ENCODE peak calls at places on chromosome 16, in nine cellular contexts. One of them, this sample, is unnamed.

GRCh38 chr16:28990375-28991040 is 5.7 kb downstream of the LAT start:
- DNase-seq in astrocyte: no peak
- DNase-seq in lung: no peak
- DNase-seq in suprapubic skin: no peak
- DNase-seq in A549: no peak
- DNase-seq in left ventricle myocardium inferior: no peak
- DNase-seq in endodermal cell: no peak
- DNase-seq in prostate gland: no peak
- DNase-seq in RWPE2: no peak
- DNase-seq in this sample: no peak

GRCh38 chr16:29649560-29650494 is 13.2 kb upstream of the SPN start:
- DNase-seq in astrocyte: no peak
- DNase-seq in lung: no peak
- DNase-seq in suprapubic skin: no peak
- DNase-seq in A549: no peak
- DNase-seq in left ventricle myocardium inferior: no peak
- DNase-seq in endodermal cell: no peak
- DNase-seq in prostate gland: no peak
- DNase-seq in RWPE2: no peak
- DNase-seq in this sample: no peak

GRCh38 chr16:74035816-74036215 is 260.8 kb upstream of the PSMD7 start:
- DNase-seq in astrocyte: no peak
- DNase-seq in lung: no peak
- DNase-seq in suprapubic skin: no peak
- DNase-seq in A549: peak
- DNase-seq in left ventricle myocardium inferior: no peak
- DNase-seq in endodermal cell: peak
- DNase-seq in prostate gland: no peak
- DNase-seq in RWPE2: no peak
- DNase-seq in this sample: peak

GRCh38 chr16:11386791-11387546 is 41.7 kb downstream of the RMI2 start:
- DNase-seq in astrocyte: no peak
- DNase-seq in lung: no peak
- DNase-seq in suprapubic skin: no peak
- DNase-seq in A549: peak
- DNase-seq in left ventricle myocardium inferior: no peak
- DNase-seq in endodermal cell: peak
- DNase-seq in prostate gland: no peak
- DNase-seq in RWPE2: no peak
- DNase-seq in this sample: peak

GRCh38 chr16:13402601-13403000 is 501.2 kb downstream of the SHISA9 start:
- DNase-seq in astrocyte: peak
- DNase-seq in lung: no peak
- DNase-seq in suprapubic skin: no peak
- DNase-seq in A549: no peak
- DNase-seq in left ventricle myocardium inferior: no peak
- DNase-seq in endodermal cell: no peak
- DNase-seq in prostate gland: no peak
- DNase-seq in RWPE2: no peak
- DNase-seq in this sample: no peak

GRCh38 chr16:53518550-53519416 is 15.8 kb upstream of the AKTIP start:
- DNase-seq in astrocyte: peak
- DNase-seq in lung: peak
- DNase-seq in suprapubic skin: no peak
- DNase-seq in A549: no peak
- DNase-seq in left ventricle myocardium inferior: no peak
- DNase-seq in endodermal cell: no peak
- DNase-seq in prostate gland: no peak
- DNase-seq in RWPE2: no peak
- DNase-seq in this sample: peak

GRCh38 chr16:14302399-14303181 is 231.5 kb downstream of the MRTFB start:
- DNase-seq in astrocyte: no peak
- DNase-seq in lung: no peak
- DNase-seq in suprapubic skin: no peak
- DNase-seq in A549: no peak
- DNase-seq in left ventricle myocardium inferior: no peak
- DNase-seq in endodermal cell: peak
- DNase-seq in prostate gland: no peak
- DNase-seq in RWPE2: no peak
- DNase-seq in this sample: no peak

GRCh38 chr16:65117701-65118448 is 4.0 kb downstream of the CDH11 start:
- DNase-seq in astrocyte: peak
- DNase-seq in lung: peak
- DNase-seq in suprapubic skin: no peak
- DNase-seq in A549: peak
- DNase-seq in left ventricle myocardium inferior: peak
- DNase-seq in endodermal cell: peak
- DNase-seq in prostate gland: peak
- DNase-seq in RWPE2: no peak
- DNase-seq in this sample: peak

GRCh38 chr16:4612474-4612931 is 2.2 kb downstream of the UBALD1 start:
- DNase-seq in astrocyte: no peak
- DNase-seq in lung: no peak
- DNase-seq in suprapubic skin: no peak
- DNase-seq in A549: peak
- DNase-seq in left ventricle myocardium inferior: no peak
- DNase-seq in endodermal cell: peak
- DNase-seq in prostate gland: no peak
- DNase-seq in RWPE2: no peak
- DNase-seq in this sample: no peak

GRCh38 chr16:79163666-79164377 is 436.7 kb downstream of the MAF start:
- DNase-seq in astrocyte: no peak
- DNase-seq in lung: no peak
- DNase-seq in suprapubic skin: no peak
- DNase-seq in A549: no peak
- DNase-seq in left ventricle myocardium inferior: no peak
- DNase-seq in endodermal cell: no peak
- DNase-seq in prostate gland: no peak
- DNase-seq in RWPE2: no peak
- DNase-seq in this sample: no peak

GRCh38 chr16:66364959-66365306 is 1.6 kb upstream of the CDH5 start:
- DNase-seq in astrocyte: no peak
- DNase-seq in lung: no peak
- DNase-seq in suprapubic skin: no peak
- DNase-seq in A549: no peak
- DNase-seq in left ventricle myocardium inferior: no peak
- DNase-seq in endodermal cell: no peak
- DNase-seq in prostate gland: no peak
- DNase-seq in RWPE2: no peak
- DNase-seq in this sample: no peak
- H3K27ac ChIP-seq in astrocyte: no peak
- H3K27ac ChIP-seq in lung: peak
- H3K27ac ChIP-seq in suprapubic skin: peak
- H3K27ac ChIP-seq in A549: peak
- H3K27ac ChIP-seq in left ventricle myocardium inferior: peak
- H3K27ac ChIP-seq in endodermal cell: no peak
- H3K27ac ChIP-seq in prostate gland: no peak
- H3K27ac ChIP-seq in RWPE2: no peak
- H3K27ac ChIP-seq in this sample: no peak

GRCh38 chr16:3400779-3401688 is at the start of the genes ZNF174 and ZSCAN32:
- DNase-seq in astrocyte: peak
- DNase-seq in lung: peak
- DNase-seq in suprapubic skin: peak
- DNase-seq in A549: peak
- DNase-seq in left ventricle myocardium inferior: peak
- DNase-seq in endodermal cell: peak
- DNase-seq in prostate gland: peak
- DNase-seq in RWPE2: peak
- DNase-seq in this sample: peak
- TF ChIP-seq CTCF in astrocyte: no peak
- TF ChIP-seq CTCF in lung: no peak
- TF ChIP-seq CTCF in suprapubic skin: no peak
- TF ChIP-seq CTCF in A549: no peak
- TF ChIP-seq CTCF in left ventricle myocardium inferior: no peak
- TF ChIP-seq CTCF in endodermal cell: no peak
- TF ChIP-seq CTCF in prostate gland: no peak
- TF ChIP-seq CTCF in RWPE2: no peak
- TF ChIP-seq CTCF in this sample: no peak

DNA sequence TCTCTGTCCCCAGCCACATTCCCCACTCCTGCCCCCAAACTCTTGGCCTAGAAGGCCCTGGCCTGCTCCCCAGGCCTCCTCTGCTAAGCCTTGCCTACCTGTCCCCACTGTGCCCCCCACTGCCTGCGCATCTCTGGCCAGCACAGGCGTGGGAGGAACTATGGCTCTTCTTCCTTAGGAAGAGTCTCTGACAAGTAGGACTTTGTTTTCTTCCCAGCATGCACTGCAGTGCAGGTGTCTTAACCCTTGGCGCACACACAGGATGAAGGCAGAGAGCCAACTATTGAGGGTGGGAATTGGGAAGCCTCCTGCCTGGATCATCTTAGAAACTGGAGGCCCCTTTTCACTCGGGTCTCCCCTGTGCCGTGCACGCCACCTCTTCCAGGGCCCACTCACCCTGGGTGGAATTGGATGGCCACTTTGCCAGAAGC is 3.6 kb downstream of the AMDHD2 start:
- DNase-seq in astrocyte: no peak
- DNase-seq in lung: no peak
- DNase-seq in suprapubic skin: no peak
- DNase-seq in A549: no peak
- DNase-seq in left ventricle myocardium inferior: no peak
- DNase-seq in endodermal cell: no peak
- DNase-seq in prostate gland: no peak
- DNase-seq in RWPE2: no peak
- DNase-seq in this sample: no peak
- H3K27ac ChIP-seq in astrocyte: no peak
- H3K27ac ChIP-seq in lung: no peak
- H3K27ac ChIP-seq in suprapubic skin: no peak
- H3K27ac ChIP-seq in A549: no peak
- H3K27ac ChIP-seq in left ventricle myocardium inferior: no peak
- H3K27ac ChIP-seq in endodermal cell: no peak
- H3K27ac ChIP-seq in prostate gland: no peak
- H3K27ac ChIP-seq in RWPE2: no peak
- H3K27ac ChIP-seq in this sample: no peak

GRCh38 chr16:86528061-86528929 is 18.0 kb downstream of the FOXF1 start:
- DNase-seq in astrocyte: no peak
- DNase-seq in lung: no peak
- DNase-seq in suprapubic skin: no peak
- DNase-seq in A549: no peak
- DNase-seq in left ventricle myocardium inferior: peak
- DNase-seq in endodermal cell: peak
- DNase-seq in prostate gland: no peak
- DNase-seq in RWPE2: no peak
- DNase-seq in this sample: no peak
- TF ChIP-seq CTCF in astrocyte: no peak
- TF ChIP-seq CTCF in lung: no peak
- TF ChIP-seq CTCF in suprapubic skin: no peak
- TF ChIP-seq CTCF in A549: no peak
- TF ChIP-seq CTCF in left ventricle myocardium inferior: no peak
- TF ChIP-seq CTCF in endodermal cell: peak
- TF ChIP-seq CTCF in prostate gland: no peak
- TF ChIP-seq CTCF in RWPE2: no peak
- TF ChIP-seq CTCF in this sample: no peak

GRCh38 chr16:68746951-68747350 is 9.9 kb downstream of the CDH1 start:
- DNase-seq in astrocyte: no peak
- DNase-seq in lung: no peak
- DNase-seq in suprapubic skin: no peak
- DNase-seq in A549: no peak
- DNase-seq in left ventricle myocardium inferior: no peak
- DNase-seq in endodermal cell: no peak
- DNase-seq in prostate gland: no peak
- DNase-seq in RWPE2: no peak
- DNase-seq in this sample: no peak
- H3K27ac ChIP-seq in astrocyte: no peak
- H3K27ac ChIP-seq in lung: no peak
- H3K27ac ChIP-seq in suprapubic skin: no peak
- H3K27ac ChIP-seq in A549: no peak
- H3K27ac ChIP-seq in left ventricle myocardium inferior: no peak
- H3K27ac ChIP-seq in endodermal cell: no peak
- H3K27ac ChIP-seq in prostate gland: peak
- H3K27ac ChIP-seq in RWPE2: peak
- H3K27ac ChIP-seq in this sample: no peak

GRCh38 chr16:90019543-90020259 is 445 bp upstream of the DBNDD1 start:
- DNase-seq in astrocyte: peak
- DNase-seq in lung: no peak
- DNase-seq in suprapubic skin: no peak
- DNase-seq in A549: peak
- DNase-seq in left ventricle myocardium inferior: no peak
- DNase-seq in endodermal cell: peak
- DNase-seq in prostate gland: no peak
- DNase-seq in RWPE2: no peak
- DNase-seq in this sample: peak
- TF ChIP-seq CTCF in astrocyte: no peak
- TF ChIP-seq CTCF in lung: no peak
- TF ChIP-seq CTCF in suprapubic skin: no peak
- TF ChIP-seq CTCF in A549: peak
- TF ChIP-seq CTCF in left ventricle myocardium inferior: peak
- TF ChIP-seq CTCF in endodermal cell: peak
- TF ChIP-seq CTCF in prostate gland: peak
- TF ChIP-seq CTCF in RWPE2: peak
- TF ChIP-seq CTCF in this sample: no peak

This sample was measured in brain microvascular endothelial cell.